ENCODE peak calls at places on chromosomes 12 and 14, in nine cellular contexts. One of them, this sample, is unnamed.

GRCh38 chr12:96445743-96446655 is 43.4 kb upstream of the CFAP54 start:
- DNase-seq in hypothalamus: no peak
- DNase-seq in glutamatergic neuron: no peak
- DNase-seq in foreskin melanocyte: no peak
- DNase-seq in cardiac fibroblast: peak
- DNase-seq in activated CD4-positive, alpha-beta T cell treated with anti-CD3 and anti-CD28 coated beads, Interleukin-2, amount 50 U/mL, for 1 hour: peak
- DNase-seq in brain microvascular endothelial cell: peak
- DNase-seq in NCI-H748 treated with DMSO at 0.1 percent for 48 hours: no peak
- DNase-seq in NB4: peak
- DNase-seq in this sample: peak

GRCh38 chr12:86256169-86256568 is at the start of gene MGAT4C:
- DNase-seq in brain microvascular endothelial cell: no peak
- DNase-seq in foreskin melanocyte: no peak
- DNase-seq in NB4: no peak
- DNase-seq in activated CD4-positive, alpha-beta T cell treated with anti-CD3 and anti-CD28 coated beads, Interleukin-2, amount 50 U/mL, for 1 hour: no peak
- DNase-seq in NCI-H748 treated with DMSO at 0.1 percent for 48 hours: peak
- DNase-seq in cardiac fibroblast: no peak
- DNase-seq in glutamatergic neuron: no peak
- DNase-seq in hypothalamus: no peak
- DNase-seq in this sample: no peak

GRCh38 chr14:32400480-32400879 is 71.4 kb downstream of the AKAP6 start:
- DNase-seq in activated CD4-positive, alpha-beta T cell treated with anti-CD3 and anti-CD28 coated beads, Interleukin-2, amount 50 U/mL, for 1 hour: no peak
- DNase-seq in foreskin melanocyte: no peak
- DNase-seq in glutamatergic neuron: no peak
- DNase-seq in cardiac fibroblast: no peak
- DNase-seq in hypothalamus: no peak
- DNase-seq in NB4: no peak
- DNase-seq in brain microvascular endothelial cell: no peak
- DNase-seq in NCI-H748 treated with DMSO at 0.1 percent for 48 hours: no peak
- DNase-seq in this sample: no peak

GRCh38 chr14:84877061-84877460 is 652.9 kb upstream of the FLRT2 start:
- DNase-seq in glutamatergic neuron: no peak
- DNase-seq in NCI-H748 treated with DMSO at 0.1 percent for 48 hours: no peak
- DNase-seq in NB4: no peak
- DNase-seq in hypothalamus: no peak
- DNase-seq in foreskin melanocyte: no peak
- DNase-seq in activated CD4-positive, alpha-beta T cell treated with anti-CD3 and anti-CD28 coated beads, Interleukin-2, amount 50 U/mL, for 1 hour: no peak
- DNase-seq in brain microvascular endothelial cell: no peak
- DNase-seq in cardiac fibroblast: no peak
- DNase-seq in this sample: no peak

GRCh38 chr12:68040450-68041075 is 51.3 kb downstream of the IFNG-AS1 start:
- DNase-seq in cardiac fibroblast: peak
- DNase-seq in glutamatergic neuron: peak
- DNase-seq in brain microvascular endothelial cell: peak
- DNase-seq in NCI-H748 treated with DMSO at 0.1 percent for 48 hours: peak
- DNase-seq in foreskin melanocyte: peak
- DNase-seq in NB4: peak
- DNase-seq in hypothalamus: no peak
- DNase-seq in activated CD4-positive, alpha-beta T cell treated with anti-CD3 and anti-CD28 coated beads, Interleukin-2, amount 50 U/mL, for 1 hour: peak
- DNase-seq in this sample: peak

GRCh38 chr12:16955083-16955657 is 349.2 kb upstream of the LMO3 start:
- DNase-seq in cardiac fibroblast: peak
- DNase-seq in glutamatergic neuron: no peak
- DNase-seq in activated CD4-positive, alpha-beta T cell treated with anti-CD3 and anti-CD28 coated beads, Interleukin-2, amount 50 U/mL, for 1 hour: no peak
- DNase-seq in hypothalamus: no peak
- DNase-seq in foreskin melanocyte: no peak
- DNase-seq in NB4: peak
- DNase-seq in NCI-H748 treated with DMSO at 0.1 percent for 48 hours: no peak
- DNase-seq in brain microvascular endothelial cell: no peak
- DNase-seq in this sample: peak

GRCh38 chr14:31727797-31728196 is 166.6 kb downstream of the NUBPL start:
- DNase-seq in brain microvascular endothelial cell: no peak
- DNase-seq in hypothalamus: no peak
- DNase-seq in NB4: no peak
- DNase-seq in NCI-H748 treated with DMSO at 0.1 percent for 48 hours: no peak
- DNase-seq in foreskin melanocyte: no peak
- DNase-seq in cardiac fibroblast: no peak
- DNase-seq in glutamatergic neuron: no peak
- DNase-seq in activated CD4-positive, alpha-beta T cell treated with anti-CD3 and anti-CD28 coated beads, Interleukin-2, amount 50 U/mL, for 1 hour: no peak
- DNase-seq in this sample: no peak

GRCh38 chr14:98965061-98965460 is 306.9 kb downstream of the BCL11B start:
- DNase-seq in hypothalamus: no peak
- DNase-seq in activated CD4-positive, alpha-beta T cell treated with anti-CD3 and anti-CD28 coated beads, Interleukin-2, amount 50 U/mL, for 1 hour: no peak
- DNase-seq in foreskin melanocyte: no peak
- DNase-seq in cardiac fibroblast: no peak
- DNase-seq in NB4: no peak
- DNase-seq in NCI-H748 treated with DMSO at 0.1 percent for 48 hours: no peak
- DNase-seq in brain microvascular endothelial cell: no peak
- DNase-seq in glutamatergic neuron: no peak
- DNase-seq in this sample: no peak

GRCh38 chr14:22836301-22837058 is at the start of gene MMP14:
- DNase-seq in brain microvascular endothelial cell: peak
- DNase-seq in activated CD4-positive, alpha-beta T cell treated with anti-CD3 and anti-CD28 coated beads, Interleukin-2, amount 50 U/mL, for 1 hour: no peak
- DNase-seq in NB4: peak
- DNase-seq in glutamatergic neuron: peak
- DNase-seq in hypothalamus: no peak
- DNase-seq in cardiac fibroblast: peak
- DNase-seq in NCI-H748 treated with DMSO at 0.1 percent for 48 hours: no peak
- DNase-seq in foreskin melanocyte: peak
- DNase-seq in this sample: no peak

GRCh38 chr14:48398675-48399282 is 723.4 kb upstream of the MDGA2 start:
- DNase-seq in cardiac fibroblast: peak
- DNase-seq in activated CD4-positive, alpha-beta T cell treated with anti-CD3 and anti-CD28 coated beads, Interleukin-2, amount 50 U/mL, for 1 hour: no peak
- DNase-seq in brain microvascular endothelial cell: peak
- DNase-seq in NCI-H748 treated with DMSO at 0.1 percent for 48 hours: peak
- DNase-seq in glutamatergic neuron: no peak
- DNase-seq in foreskin melanocyte: peak
- DNase-seq in NB4: peak
- DNase-seq in hypothalamus: no peak
- DNase-seq in this sample: peak

GRCh38 chr12:52903855-52904508 is 894 bp downstream of the KRT8 start:
- DNase-seq in hypothalamus: no peak
- DNase-seq in brain microvascular endothelial cell: no peak
- DNase-seq in NCI-H748 treated with DMSO at 0.1 percent for 48 hours: peak
- DNase-seq in cardiac fibroblast: peak
- DNase-seq in foreskin melanocyte: no peak
- DNase-seq in NB4: peak
- DNase-seq in glutamatergic neuron: peak
- DNase-seq in activated CD4-positive, alpha-beta T cell treated with anti-CD3 and anti-CD28 coated beads, Interleukin-2, amount 50 U/mL, for 1 hour: peak
- DNase-seq in this sample: no peak

GRCh38 chr12:107322063-107322462 is 228.7 kb upstream of the CRY1 start:
- DNase-seq in cardiac fibroblast: no peak
- DNase-seq in brain microvascular endothelial cell: no peak
- DNase-seq in NB4: peak
- DNase-seq in NCI-H748 treated with DMSO at 0.1 percent for 48 hours: no peak
- DNase-seq in glutamatergic neuron: no peak
- DNase-seq in activated CD4-positive, alpha-beta T cell treated with anti-CD3 and anti-CD28 coated beads, Interleukin-2, amount 50 U/mL, for 1 hour: peak
- DNase-seq in hypothalamus: no peak
- DNase-seq in foreskin melanocyte: no peak
- DNase-seq in this sample: peak

GRCh38 chr12:116423053-116423452 is 136.1 kb upstream of the MAP1LC3B2 start:
- DNase-seq in hypothalamus: no peak
- DNase-seq in NCI-H748 treated with DMSO at 0.1 percent for 48 hours: no peak
- DNase-seq in glutamatergic neuron: no peak
- DNase-seq in foreskin melanocyte: no peak
- DNase-seq in brain microvascular endothelial cell: peak
- DNase-seq in NB4: no peak
- DNase-seq in activated CD4-positive, alpha-beta T cell treated with anti-CD3 and anti-CD28 coated beads, Interleukin-2, amount 50 U/mL, for 1 hour: no peak
- DNase-seq in cardiac fibroblast: peak
- DNase-seq in this sample: no peak

GRCh38 chr12:129871991-129872969 is 31.5 kb downstream of the TMEM132D start:
- DNase-seq in brain microvascular endothelial cell: no peak
- DNase-seq in cardiac fibroblast: no peak
- DNase-seq in hypothalamus: no peak
- DNase-seq in foreskin melanocyte: no peak
- DNase-seq in NCI-H748 treated with DMSO at 0.1 percent for 48 hours: peak
- DNase-seq in glutamatergic neuron: no peak
- DNase-seq in activated CD4-positive, alpha-beta T cell treated with anti-CD3 and anti-CD28 coated beads, Interleukin-2, amount 50 U/mL, for 1 hour: no peak
- DNase-seq in NB4: no peak
- DNase-seq in this sample: no peak

GRCh38 chr14:91114079-91115065 is 499 bp downstream of the DGLUCY start:
- DNase-seq in brain microvascular endothelial cell: peak
- DNase-seq in foreskin melanocyte: peak
- DNase-seq in hypothalamus: peak
- DNase-seq in NCI-H748 treated with DMSO at 0.1 percent for 48 hours: peak
- DNase-seq in cardiac fibroblast: peak
- DNase-seq in NB4: peak
- DNase-seq in glutamatergic neuron: no peak
- DNase-seq in activated CD4-positive, alpha-beta T cell treated with anti-CD3 and anti-CD28 coated beads, Interleukin-2, amount 50 U/mL, for 1 hour: peak
- DNase-seq in this sample: peak

GRCh38 chr12:70418101-70418500 is 52.0 kb downstream of the KCNMB4 start:
- DNase-seq in cardiac fibroblast: peak
- DNase-seq in hypothalamus: no peak
- DNase-seq in brain microvascular endothelial cell: no peak
- DNase-seq in foreskin melanocyte: peak
- DNase-seq in activated CD4-positive, alpha-beta T cell treated with anti-CD3 and anti-CD28 coated beads, Interleukin-2, amount 50 U/mL, for 1 hour: no peak
- DNase-seq in NCI-H748 treated with DMSO at 0.1 percent for 48 hours: no peak
- DNase-seq in NB4: no peak
- DNase-seq in glutamatergic neuron: no peak
- DNase-seq in this sample: no peak

GRCh38 chr12:92533280-92533890 is 169.4 kb upstream of the PLEKHG7 start:
- DNase-seq in NB4: peak
- DNase-seq in foreskin melanocyte: no peak
- DNase-seq in activated CD4-positive, alpha-beta T cell treated with anti-CD3 and anti-CD28 coated beads, Interleukin-2, amount 50 U/mL, for 1 hour: no peak
- DNase-seq in NCI-H748 treated with DMSO at 0.1 percent for 48 hours: no peak
- DNase-seq in brain microvascular endothelial cell: peak
- DNase-seq in cardiac fibroblast: peak
- DNase-seq in glutamatergic neuron: no peak
- DNase-seq in hypothalamus: no peak
- DNase-seq in this sample: no peak

GRCh38 chr12:6745751-6746525 is 7.0 kb downstream of the MLF2 start:
- DNase-seq in glutamatergic neuron: no peak
- DNase-seq in NCI-H748 treated with DMSO at 0.1 percent for 48 hours: no peak
- DNase-seq in cardiac fibroblast: peak
- DNase-seq in foreskin melanocyte: no peak
- DNase-seq in NB4: peak
- DNase-seq in hypothalamus: no peak
- DNase-seq in brain microvascular endothelial cell: no peak
- DNase-seq in activated CD4-positive, alpha-beta T cell treated with anti-CD3 and anti-CD28 coated beads, Interleukin-2, amount 50 U/mL, for 1 hour: no peak
- DNase-seq in this sample: peak

GRCh38 chr12:113722747-113723146 is 243.4 kb downstream of the RBM19 start:
- DNase-seq in activated CD4-positive, alpha-beta T cell treated with anti-CD3 and anti-CD28 coated beads, Interleukin-2, amount 50 U/mL, for 1 hour: no peak
- DNase-seq in brain microvascular endothelial cell: no peak
- DNase-seq in glutamatergic neuron: no peak
- DNase-seq in cardiac fibroblast: no peak
- DNase-seq in foreskin melanocyte: no peak
- DNase-seq in NCI-H748 treated with DMSO at 0.1 percent for 48 hours: no peak
- DNase-seq in hypothalamus: no peak
- DNase-seq in NB4: no peak
- DNase-seq in this sample: no peak

GRCh38 chr12:88600272-88600671 is 20.0 kb upstream of the KITLG start:
- DNase-seq in activated CD4-positive, alpha-beta T cell treated with anti-CD3 and anti-CD28 coated beads, Interleukin-2, amount 50 U/mL, for 1 hour: no peak
- DNase-seq in brain microvascular endothelial cell: peak
- DNase-seq in cardiac fibroblast: peak
- DNase-seq in foreskin melanocyte: peak
- DNase-seq in NCI-H748 treated with DMSO at 0.1 percent for 48 hours: no peak
- DNase-seq in glutamatergic neuron: no peak
- DNase-seq in NB4: no peak
- DNase-seq in hypothalamus: no peak
- DNase-seq in this sample: no peak

GRCh38 chr14:70152704-70153103 is 36.0 kb downstream of the SLC8A3 start:
- DNase-seq in NB4: no peak
- DNase-seq in brain microvascular endothelial cell: no peak
- DNase-seq in glutamatergic neuron: no peak
- DNase-seq in hypothalamus: no peak
- DNase-seq in foreskin melanocyte: no peak
- DNase-seq in cardiac fibroblast: no peak
- DNase-seq in activated CD4-positive, alpha-beta T cell treated with anti-CD3 and anti-CD28 coated beads, Interleukin-2, amount 50 U/mL, for 1 hour: no peak
- DNase-seq in NCI-H748 treated with DMSO at 0.1 percent for 48 hours: no peak
- DNase-seq in this sample: no peak

GRCh38 chr12:115946092-115946491 is 331.4 kb downstream of the MED13L start:
- DNase-seq in glutamatergic neuron: no peak
- DNase-seq in hypothalamus: no peak
- DNase-seq in brain microvascular endothelial cell: no peak
- DNase-seq in NCI-H748 treated with DMSO at 0.1 percent for 48 hours: no peak
- DNase-seq in cardiac fibroblast: no peak
- DNase-seq in foreskin melanocyte: no peak
- DNase-seq in NB4: no peak
- DNase-seq in activated CD4-positive, alpha-beta T cell treated with anti-CD3 and anti-CD28 coated beads, Interleukin-2, amount 50 U/mL, for 1 hour: no peak
- DNase-seq in this sample: no peak

GRCh38 chr14:22185191-22185590 is 403.8 kb downstream of the DAD1 start:
- DNase-seq in NCI-H748 treated with DMSO at 0.1 percent for 48 hours: no peak
- DNase-seq in glutamatergic neuron: no peak
- DNase-seq in foreskin melanocyte: no peak
- DNase-seq in cardiac fibroblast: peak
- DNase-seq in activated CD4-positive, alpha-beta T cell treated with anti-CD3 and anti-CD28 coated beads, Interleukin-2, amount 50 U/mL, for 1 hour: no peak
- DNase-seq in hypothalamus: no peak
- DNase-seq in NB4: peak
- DNase-seq in brain microvascular endothelial cell: peak
- DNase-seq in this sample: no peak

GRCh38 chr14:52987514-52987913 is 36.7 kb upstream of the FERMT2 start:
- DNase-seq in cardiac fibroblast: no peak
- DNase-seq in NCI-H748 treated with DMSO at 0.1 percent for 48 hours: peak
- DNase-seq in hypothalamus: no peak
- DNase-seq in foreskin melanocyte: no peak
- DNase-seq in activated CD4-positive, alpha-beta T cell treated with anti-CD3 and anti-CD28 coated beads, Interleukin-2, amount 50 U/mL, for 1 hour: no peak
- DNase-seq in NB4: no peak
- DNase-seq in glutamatergic neuron: no peak
- DNase-seq in brain microvascular endothelial cell: no peak
- DNase-seq in this sample: no peak

GRCh38 chr14:90647469-90647868 is 168.8 kb downstream of the TTC7B start:
- DNase-seq in activated CD4-positive, alpha-beta T cell treated with anti-CD3 and anti-CD28 coated beads, Interleukin-2, amount 50 U/mL, for 1 hour: no peak
- DNase-seq in NB4: peak
- DNase-seq in brain microvascular endothelial cell: no peak
- DNase-seq in hypothalamus: no peak
- DNase-seq in glutamatergic neuron: no peak
- DNase-seq in cardiac fibroblast: no peak
- DNase-seq in NCI-H748 treated with DMSO at 0.1 percent for 48 hours: no peak
- DNase-seq in foreskin melanocyte: peak
- DNase-seq in this sample: no peak

GRCh38 chr12:96502477-96502876 is 13.1 kb downstream of the CFAP54 start:
- DNase-seq in foreskin melanocyte: no peak
- DNase-seq in NCI-H748 treated with DMSO at 0.1 percent for 48 hours: no peak
- DNase-seq in NB4: peak
- DNase-seq in activated CD4-positive, alpha-beta T cell treated with anti-CD3 and anti-CD28 coated beads, Interleukin-2, amount 50 U/mL, for 1 hour: no peak
- DNase-seq in brain microvascular endothelial cell: no peak
- DNase-seq in hypothalamus: no peak
- DNase-seq in cardiac fibroblast: peak
- DNase-seq in glutamatergic neuron: no peak
- DNase-seq in this sample: no peak

GRCh38 chr14:79134346-79134745 is 964.2 kb downstream of the NRXN3 start:
- DNase-seq in NB4: peak
- DNase-seq in hypothalamus: no peak
- DNase-seq in brain microvascular endothelial cell: no peak
- DNase-seq in foreskin melanocyte: no peak
- DNase-seq in glutamatergic neuron: no peak
- DNase-seq in activated CD4-positive, alpha-beta T cell treated with anti-CD3 and anti-CD28 coated beads, Interleukin-2, amount 50 U/mL, for 1 hour: no peak
- DNase-seq in cardiac fibroblast: no peak
- DNase-seq in NCI-H748 treated with DMSO at 0.1 percent for 48 hours: no peak
- DNase-seq in this sample: no peak

GRCh38 chr12:95736631-95737030 is 53.9 kb downstream of the NTN4 start:
- DNase-seq in activated CD4-positive, alpha-beta T cell treated with anti-CD3 and anti-CD28 coated beads, Interleukin-2, amount 50 U/mL, for 1 hour: no peak
- DNase-seq in NB4: no peak
- DNase-seq in glutamatergic neuron: no peak
- DNase-seq in foreskin melanocyte: no peak
- DNase-seq in hypothalamus: no peak
- DNase-seq in brain microvascular endothelial cell: no peak
- DNase-seq in NCI-H748 treated with DMSO at 0.1 percent for 48 hours: no peak
- DNase-seq in cardiac fibroblast: no peak
- DNase-seq in this sample: no peak

GRCh38 chr12:57767317-57767716 is 439 bp upstream of the CYP27B1 start:
- DNase-seq in foreskin melanocyte: no peak
- DNase-seq in NB4: no peak
- DNase-seq in activated CD4-positive, alpha-beta T cell treated with anti-CD3 and anti-CD28 coated beads, Interleukin-2, amount 50 U/mL, for 1 hour: no peak
- DNase-seq in NCI-H748 treated with DMSO at 0.1 percent for 48 hours: no peak
- DNase-seq in brain microvascular endothelial cell: no peak
- DNase-seq in cardiac fibroblast: no peak
- DNase-seq in hypothalamus: no peak
- DNase-seq in glutamatergic neuron: no peak
- DNase-seq in this sample: no peak

GRCh38 chr12:96241484-96242256 is 47.5 kb downstream of the ELK3 start:
- DNase-seq in brain microvascular endothelial cell: peak
- DNase-seq in foreskin melanocyte: no peak
- DNase-seq in cardiac fibroblast: peak
- DNase-seq in hypothalamus: no peak
- DNase-seq in glutamatergic neuron: no peak
- DNase-seq in NCI-H748 treated with DMSO at 0.1 percent for 48 hours: peak
- DNase-seq in activated CD4-positive, alpha-beta T cell treated with anti-CD3 and anti-CD28 coated beads, Interleukin-2, amount 50 U/mL, for 1 hour: peak
- DNase-seq in NB4: no peak
- DNase-seq in this sample: no peak

GRCh38 chr14:87805315-87805723 is 187.7 kb downstream of the GALC start:
- DNase-seq in activated CD4-positive, alpha-beta T cell treated with anti-CD3 and anti-CD28 coated beads, Interleukin-2, amount 50 U/mL, for 1 hour: peak
- DNase-seq in NCI-H748 treated with DMSO at 0.1 percent for 48 hours: peak
- DNase-seq in foreskin melanocyte: peak
- DNase-seq in NB4: peak
- DNase-seq in brain microvascular endothelial cell: no peak
- DNase-seq in hypothalamus: no peak
- DNase-seq in cardiac fibroblast: peak
- DNase-seq in glutamatergic neuron: peak
- DNase-seq in this sample: peak